ENCODE peak calls at places on chromosomes 16 and 17, in five cellular contexts. N is DMS153, S is transverse colon, R is right cardiac atrium, U is EL. M is an unnamed sample.

GRCh38 chr17:75518983-75519540 is 2.7 kb downstream of the TSEN54 start:
- DNase-seq in R (peak), N (no peak), U (no peak), S (no peak), M (no peak)

GRCh38 chr17:76261421-76262215 is 3.5 kb upstream of the UBALD2 start:
- DNase-seq in U (no peak), R (peak), S (no peak), N (peak), M (no peak)

GRCh38 chr16:86448306-86448705 is 62.0 kb upstream of the FOXF1 start:
- DNase-seq in S (no peak), R (no peak), N (no peak), U (no peak), M (no peak)

GRCh38 chr17:74864866-74865395 is 5.2 kb upstream of the GRIN2C start:
- DNase-seq in R (peak), N (no peak), U (peak), S (peak), M (peak)

GRCh38 chr16:85029413-85029794 is 1.8 kb downstream of the KIAA0513 start:
- DNase-seq in R (peak), S (peak), U (peak), N (no peak), M (no peak)

GRCh38 chr17:16929281-16929680 is 42.6 kb downstream of the TNFRSF13B start:
- DNase-seq in U (no peak), R (no peak), S (no peak), N (no peak), M (no peak)

GRCh38 chr16:81601008-81601428 is 156.4 kb downstream of the CMIP start:
- DNase-seq in U (peak), S (no peak), N (no peak), R (no peak), M (no peak)

GRCh38 chr17:2264023-2264860 is 39.3 kb downstream of the SMG6 start:
- DNase-seq in N (no peak), R (no peak), S (no peak), U (no peak), M (no peak)

GRCh38 chr16:21101631-21102420 is 48.8 kb downstream of the DNAH3 start:
- DNase-seq in R (peak), S (peak), N (no peak), U (peak), M (peak)

GRCh38 chr16:67897231-67897630 is 4.2 kb downstream of the PSKH1 start:
- DNase-seq in N (no peak), U (no peak), R (no peak), S (no peak), M (peak)

GRCh38 chr16:69399361-69399760 is 13.6 kb upstream of the TERF2 start:
- DNase-seq in R (no peak), N (no peak), U (peak), S (no peak), M (no peak)

GRCh38 chr16:53629607-53630312 is 73.9 kb downstream of the RPGRIP1L start:
- DNase-seq in S (no peak), U (no peak), N (no peak), R (no peak), M (no peak)

GRCh38 chr16:70575376-70575775 is 51.8 kb downstream of the SF3B3 start:
- DNase-seq in N (no peak), R (no peak), U (no peak), S (no peak), M (no peak)

GRCh38 chr17:4710693-4711634 is 532 bp downstream of the ARRB2 start:
- DNase-seq in S (peak), U (peak), R (peak), N (no peak), M (peak)

GRCh38 chr17:74147436-74147835 is 56.0 kb upstream of the RPL38 start:
- DNase-seq in N (no peak), R (no peak), S (no peak), U (no peak), M (no peak)

GRCh38 chr17:39621523-39622379 is 5.0 kb upstream of the PPP1R1B start:
- DNase-seq in U (peak), S (peak), N (peak), R (peak), M (peak)

GRCh38 chr16:61277849-61278248 is 758.4 kb downstream of the CDH8 start:
- DNase-seq in U (no peak), S (no peak), R (no peak), N (no peak), M (no peak)

GRCh38 chr16:80804451-80805383 is at the start of gene CDYL2:
- DNase-seq in R (peak), S (peak), N (no peak), U (peak), M (peak)

GRCh38 chr17:37506678-37507077 is 17.0 kb downstream of the DUSP14 start:
- DNase-seq in N (no peak), U (peak), S (no peak), R (no peak), M (peak)

GRCh38 chr16:4404247-4404966 is 12.0 kb downstream of the CORO7 start:
- DNase-seq in S (peak), R (peak), N (no peak), U (no peak), M (peak)

GRCh38 chr17:46809110-46809571 is 9.4 kb downstream of the WNT3 start:
- DNase-seq in N (no peak), U (no peak), S (no peak), R (no peak), M (no peak)

GRCh38 chr16:81127051-81127450 is 30.9 kb upstream of the GCSH start:
- DNase-seq in S (no peak), N (no peak), R (no peak), U (peak), M (no peak)

GRCh38 chr17:47941998-47942490 is 673 bp downstream of the PNPO start:
- DNase-seq in S (no peak), R (no peak), N (no peak), U (no peak), M (no peak)

GRCh38 chr17:19000531-19001011 is 4.0 kb downstream of the FAM83G start:
- DNase-seq in S (peak), U (peak), R (peak), N (no peak), M (peak)

GRCh38 chr16:47019563-47019962 is 46.1 kb upstream of the DNAJA2 start:
- DNase-seq in S (no peak), R (no peak), U (no peak), N (no peak), M (no peak)